ENCODE peak calls at places on chromosomes 6 and 20, in nine cellular contexts. G is LHCN-M2; A is tibial artery; B is upper lobe of right lung; R is ELR; F is psoas muscle; N is GM03348; H is activated T-cell treated with anti-CD3 and anti-CD28 coated beads, Interleukin-2, amount 50 U/mL, for 4 hours; J is ACHN. M is an unnamed sample.

GRCh38 chr20:9241232-9241692 is 172.4 kb downstream of the PLCB4 start:
- DNase-seq in F (no peak), G (peak), B (no peak), R (peak), N (peak), H (no peak), A (no peak), J (peak), M (no peak)

GRCh38 chr6:10970731-10971130 is 73.4 kb downstream of the ELOVL2 start:
- DNase-seq in B (no peak), G (no peak), F (no peak), H (no peak), R (peak), N (no peak), A (no peak), J (no peak), M (no peak)

GRCh38 chr6:135230702-135231468 is 49.8 kb downstream of the MYB start:
- DNase-seq in A (no peak), B (no peak), G (no peak), R (no peak), N (no peak), F (no peak), H (no peak), J (no peak), M (no peak)

GRCh38 chr6:25053875-25054371 is 118.2 kb upstream of the RIPOR2 start:
- DNase-seq in F (no peak), G (peak), A (no peak), N (peak), H (no peak), B (no peak), J (no peak), R (peak), M (peak)

GRCh38 chr6:158660331-158660730 is 10.5 kb downstream of the SYTL3 start:
- DNase-seq in G (no peak), J (peak), N (peak), F (no peak), A (no peak), H (peak), B (no peak), R (peak), M (peak)

GRCh38 chr6:38337819-38338465 is 301.8 kb downstream of the BTBD9 start:
- DNase-seq in H (no peak), G (peak), N (peak), J (peak), R (peak), A (no peak), F (no peak), B (no peak), M (peak)

GRCh38 chr6:40713002-40713719 is 126.0 kb upstream of the LRFN2 start:
- DNase-seq in B (no peak), R (peak), J (no peak), A (no peak), H (no peak), F (no peak), N (peak), G (no peak), M (no peak)

GRCh38 chr6:38509713-38510112 is 130.0 kb downstream of the BTBD9 start:
- DNase-seq in G (peak), A (no peak), N (peak), B (no peak), F (no peak), H (no peak), J (no peak), R (peak), M (no peak)

GRCh38 chr20:51042064-51042463 is 19.2 kb upstream of the KCNG1 start:
- DNase-seq in H (no peak), N (no peak), F (no peak), R (peak), G (no peak), A (no peak), J (no peak), B (no peak), M (no peak)

GRCh38 chr6:157763129-157763893 is 59.7 kb upstream of the SNX9 start:
- DNase-seq in N (peak), R (peak), H (peak), G (peak), F (peak), B (peak), A (no peak), J (peak), M (peak)

GRCh38 chr6:130396722-130397121 is 30.9 kb downstream of the TMEM200A start:
- DNase-seq in J (no peak), N (no peak), A (no peak), R (peak), G (no peak), H (no peak), B (no peak), F (no peak), M (no peak)

GRCh38 chr6:104505838-104506237 is 353.9 kb downstream of the HACE1 start:
- DNase-seq in B (no peak), R (no peak), A (no peak), J (no peak), H (no peak), G (no peak), F (no peak), N (no peak), M (no peak)

GRCh38 chr20:49894073-49894470 is 21.3 kb downstream of the SPATA2 start:
- DNase-seq in G (no peak), H (no peak), R (no peak), N (no peak), B (no peak), F (no peak), J (no peak), A (peak), M (no peak)

GRCh38 chr20:59723607-59724456 is 119.5 kb downstream of the PHACTR3 start:
- DNase-seq in G (no peak), B (peak), R (no peak), J (no peak), F (no peak), N (no peak), H (no peak), A (peak), M (no peak)

GRCh38 chr20:4234664-4235063 is 219.3 kb upstream of the RNF24 start:
- DNase-seq in N (no peak), J (no peak), H (no peak), G (no peak), A (no peak), R (no peak), B (no peak), F (no peak), M (no peak)

GRCh38 chr6:51339728-51340127 is 521.1 kb downstream of the TFAP2B start:
- DNase-seq in N (no peak), H (no peak), J (no peak), A (no peak), G (no peak), R (no peak), F (no peak), B (no peak), M (no peak)

GRCh38 chr20:51220293-51220706 is 197.4 kb upstream of the KCNG1 start:
- DNase-seq in B (peak), A (no peak), R (peak), G (no peak), F (peak), N (peak), H (peak), J (peak), M (peak)

GRCh38 chr6:32666420-32667300 is at the start of gene HLA-DQB1:
- DNase-seq in A (no peak), R (peak), J (peak), G (peak), N (peak), F (no peak), B (no peak), H (peak), M (peak)

GRCh38 chr6:30657454-30657853 is 10.5 kb downstream of the C6orf136 start:
- DNase-seq in N (no peak), J (no peak), F (no peak), H (no peak), A (no peak), R (no peak), G (no peak), B (no peak), M (no peak)

GRCh38 chr20:45469336-45470261 is at the start of gene WFDC2:
- DNase-seq in R (no peak), B (peak), A (no peak), J (peak), H (no peak), G (no peak), F (peak), N (no peak), M (no peak)

GRCh38 chr6:165617528-165617927 is 45.5 kb downstream of the PDE10A start:
- DNase-seq in A (no peak), F (no peak), G (no peak), N (no peak), B (no peak), J (no peak), R (no peak), H (no peak), M (no peak)

GRCh38 chr20:10667077-10667401 is 6.8 kb downstream of the JAG1 start:
- DNase-seq in G (no peak), R (no peak), J (no peak), B (no peak), A (peak), F (peak), H (no peak), N (no peak), M (no peak)

GRCh38 chr6:53065266-53066058 is at the start of gene FBXO9:
- DNase-seq in H (peak), F (peak), R (peak), G (no peak), B (peak), N (peak), J (peak), A (peak), M (peak)

GRCh38 chr6:158768396-158768795 is 50.8 kb downstream of the EZR start:
- DNase-seq in J (no peak), H (no peak), G (no peak), B (no peak), F (no peak), N (no peak), A (no peak), R (no peak), M (no peak)

GRCh38 chr6:137013738-137014602 is 30.8 kb downstream of the IL20RA start:
- DNase-seq in R (peak), J (peak), N (peak), H (no peak), B (no peak), A (no peak), F (no peak), G (peak), M (peak)

GRCh38 chr20:50464026-50464724 is 46.0 kb upstream of the PTPN1 start:
- DNase-seq in A (peak), F (peak), G (peak), R (peak), H (peak), B (peak), J (peak), N (peak), M (peak)

GRCh38 chr6:164243949-164244348 is 829.4 kb downstream of the QKI start:
- DNase-seq in B (no peak), A (no peak), N (no peak), H (no peak), F (no peak), J (no peak), R (no peak), G (no peak), M (peak)

M was measured in SK-MEL-5.